ENCODE peak calls at places on chromosomes 1 and 21, in seven cellular contexts. Q is A549; C is tibial artery; M is IMR-90; A is fibroblast of mammary gland; F is CD8-positive, alpha-beta T cell; H is CD4-positive, alpha-beta T cell. O is an unnamed sample.

GRCh38 chr21:29942033-29942432 is 2.2 kb upstream of the GRIK1 start:
- DNase-seq in Q (no peak), C (no peak), M (no peak), A (no peak), F (no peak), H (no peak), O (no peak)

GRCh38 chr1:33791251-33791650 is 72.6 kb upstream of the HMGB4 start:
- DNase-seq in Q (no peak), C (no peak), M (no peak), A (no peak), F (no peak), H (no peak), O (no peak)

GRCh38 chr1:84365225-84366221 is 32.8 kb upstream of the DNASE2B start:
- DNase-seq in Q (peak; percentile 55), C (no peak), M (peak; percentile 99), A (peak; percentile 99), F (peak; percentile 13), H (no peak), O (no peak)

GRCh38 chr21:29218749-29219148 is 80.0 kb upstream of the BACH1 start:
- DNase-seq in Q (no peak), C (no peak), M (no peak), A (no peak), F (no peak), H (no peak), O (no peak)

GRCh38 chr1:52266507-52266906 is 99.5 kb downstream of the CC2D1B start:
- DNase-seq in Q (no peak), C (no peak), M (no peak), A (no peak), F (no peak), H (no peak), O (no peak)

GRCh38 chr1:192952646-192953045 is 106.5 kb downstream of the UCHL5 start:
- DNase-seq in Q (no peak), C (no peak), M (peak; percentile 33), A (peak; percentile 47), F (no peak), H (no peak), O (no peak)

GRCh38 chr1:215583185-215583692 is 16.1 kb downstream of the KCTD3 start:
- DNase-seq in Q (no peak), C (no peak), M (no peak), A (no peak), F (no peak), H (no peak), O (no peak)

GRCh38 chr1:236027096-236027495 is 37.8 kb downstream of the NID1 start:
- DNase-seq in Q (no peak), C (no peak), M (no peak), A (no peak), F (no peak), H (no peak), O (no peak)

GRCh38 chr21:42421018-42421793 is 17.5 kb downstream of the UBASH3A start:
- DNase-seq in Q (no peak), C (no peak), M (no peak), A (no peak), F (no peak), H (no peak), O (no peak)

GRCh38 chr1:30325085-30325935 is 398.1 kb downstream of the MATN1 start:
- DNase-seq in Q (no peak), C (no peak), M (no peak), A (no peak), F (no peak), H (no peak), O (no peak)

GRCh38 chr1:3634059-3634800 is 9.4 kb downstream of the TPRG1L start:
- DNase-seq in Q (no peak), C (no peak), M (no peak), A (no peak), F (no peak), H (no peak), O (no peak)

GRCh38 chr1:173161510-173162221 is 45.5 kb downstream of the TNFSF4 start:
- DNase-seq in Q (no peak), C (no peak), M (peak; percentile 86), A (peak; percentile 81), F (no peak), H (no peak), O (no peak)

GRCh38 chr1:235657269-235657668 is 7.7 kb upstream of the GNG4 start:
- DNase-seq in Q (no peak), C (no peak), M (no peak), A (no peak), F (no peak), H (no peak), O (no peak)

GRCh38 chr1:207004931-207005830 is 27.4 kb downstream of the C1orf116 start:
- DNase-seq in Q (peak; percentile 77), C (no peak), M (peak; percentile 74), A (peak; percentile 77), F (peak; percentile 39), H (peak; percentile 22), O (no peak)

GRCh38 chr1:26351591-26352337 is 2.2 kb downstream of the CRYBG2 start:
- DNase-seq in Q (peak; percentile 16), C (no peak), M (peak; percentile 65), A (peak; percentile 53), F (no peak), H (no peak), O (no peak)

GRCh38 chr1:39508857-39509305 is 17.4 kb downstream of the BMP8A start:
- DNase-seq in Q (no peak), C (no peak), M (no peak), A (peak; percentile 68), F (no peak), H (no peak), O (no peak)

GRCh38 chr1:207883660-207884245 is 27.2 kb downstream of the CD34 start:
- DNase-seq in Q (no peak), C (no peak), M (no peak), A (no peak), F (no peak), H (no peak), O (no peak)

GRCh38 chr21:41488080-41488479 is 19.9 kb downstream of the TMPRSS2 start:
- DNase-seq in Q (no peak), C (no peak), M (no peak), A (no peak), F (no peak), H (no peak), O (no peak)

GRCh38 chr1:61046434-61046833 is 35.9 kb upstream of the NFIA start:
- DNase-seq in Q (no peak), C (no peak), M (no peak), A (no peak), F (no peak), H (no peak), O (no peak)

GRCh38 chr1:244092293-244093264 is 41.5 kb downstream of the ZBTB18 start:
- DNase-seq in Q (peak; percentile 21), C (no peak), M (peak; percentile 67), A (peak; percentile 62), F (no peak), H (no peak), O (no peak)

GRCh38 chr1:6473156-6473555 is 7.2 kb upstream of the TNFRSF25 start:
- DNase-seq in Q (no peak), C (no peak), M (no peak), A (no peak), F (no peak), H (no peak), O (no peak)

GRCh38 chr1:26210471-26210870 is 20.1 kb downstream of the CATSPER4 start:
- DNase-seq in Q (no peak), C (no peak), M (no peak), A (no peak), F (no peak), H (no peak), O (no peak)

GRCh38 chr1:22142315-22143064 is 407 bp downstream of the WNT4 start:
- DNase-seq in Q (peak; percentile 25), C (no peak), M (no peak), A (no peak), F (no peak), H (no peak), O (no peak)

GRCh38 chr1:183194527-183195145 is 8.6 kb downstream of the LAMC2 start:
- DNase-seq in Q (no peak), C (no peak), M (no peak), A (no peak), F (no peak), H (no peak), O (no peak)
- TF ChIP-seq CTCF in Q (no peak), C (no peak), M (no peak), A (no peak), F (no peak), H (no peak), O (no peak)

GRCh38 chr1:203075249-203076030 is 10.4 kb downstream of the MYOG start:
- DNase-seq in Q (no peak), C (no peak), M (no peak), A (no peak), F (no peak), H (no peak), O (no peak)

GRCh38 chr1:203074610-203075009 is 11.2 kb downstream of the MYOG start:
- DNase-seq in Q (no peak), C (no peak), M (no peak), A (no peak), F (no peak), H (no peak), O (no peak)

GRCh38 chr1:203069028-203069804 is 16.6 kb downstream of the MYOG start:
- DNase-seq in Q (no peak), C (no peak), M (no peak), A (no peak), F (no peak), H (no peak), O (no peak)

GRCh38 chr1:203072911-203073310 is 12.9 kb downstream of the MYOG start:
- DNase-seq in Q (no peak), C (no peak), M (peak; percentile 4), A (peak; percentile 6), F (no peak), H (no peak), O (no peak)

GRCh38 chr1:203072002-203072607 is 13.7 kb downstream of the MYOG start:
- DNase-seq in Q (no peak), C (no peak), M (no peak), A (no peak), F (no peak), H (no peak), O (no peak)
- TF ChIP-seq CTCF in Q (no peak), C (no peak), M (no peak), A (no peak), F (no peak), H (no peak), O (no peak)

GRCh38 chr1:45065083-45065482 is 53.0 kb downstream of the UROD start:
- DNase-seq in Q (no peak), C (no peak), M (no peak), A (no peak), F (no peak), H (no peak), O (no peak)
- TF ChIP-seq CTCF in Q (no peak), C (no peak), M (no peak), A (no peak), F (no peak), H (no peak), O (no peak)

DNA sequence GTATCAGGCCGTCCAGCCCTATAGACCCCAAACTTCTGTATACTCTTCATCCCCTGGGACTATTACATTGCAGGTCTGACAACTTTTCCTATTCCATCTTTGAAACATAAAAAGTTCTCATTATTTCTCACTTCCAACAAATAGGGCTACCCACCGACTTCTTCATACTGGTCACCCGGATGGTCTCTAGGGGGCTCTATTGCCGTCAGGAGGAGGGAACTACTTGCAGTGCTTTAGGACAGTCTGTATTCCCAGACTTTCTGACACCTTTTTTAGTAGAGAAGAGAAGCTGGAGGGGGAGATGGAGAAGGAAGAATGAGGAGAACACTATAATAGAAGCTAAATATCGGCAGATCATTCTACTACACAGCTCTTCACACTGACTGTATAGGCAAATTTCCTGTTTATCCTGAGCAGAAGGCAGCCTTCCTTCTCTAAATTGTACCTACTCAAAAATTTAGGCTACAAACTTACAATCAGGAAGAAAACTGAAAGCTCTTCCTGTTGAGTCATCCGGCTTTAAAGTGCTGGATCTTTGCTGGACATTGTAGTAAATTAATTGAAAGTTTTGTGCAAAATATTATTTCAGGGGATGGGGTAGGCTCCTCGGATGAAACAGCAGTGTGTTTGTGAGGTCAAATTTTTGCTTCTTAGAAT is 54.6 kb downstream of the CDC7 start:
- DNase-seq in Q (no peak), C (no peak), M (peak; percentile 54), A (peak; percentile 45), F (no peak), H (no peak), O (no peak)
- TF ChIP-seq CTCF in Q (no peak), C (no peak), M (peak; percentile 32), A (peak; percentile 7), F (no peak), H (no peak), O (no peak)